ENCODE peak calls at places on chromosomes 11 and 22, in eight cellular contexts. G is fibroblast of lung, L is neural crest cell, Q is tibial nerve, M is RWPE1, B is endothelial cell, Y is upper lobe of right lung, I is A549. X is an unnamed sample.

GRCh38 chr22:41984006-41984405 is 14.6 kb upstream of the WBP2NL start:
- DNase-seq in B (no peak), M (no peak), Q (no peak), L (no peak), Y (no peak), G (no peak), I (no peak), X (no peak)

GRCh38 chr11:104442320-104442719 is 278.4 kb upstream of the PDGFD start:
- DNase-seq in I (no peak), Y (no peak), B (no peak), Q (no peak), G (no peak), L (no peak), M (no peak), X (no peak)

GRCh38 chr11:114377612-114378267 is 22.6 kb downstream of the C11orf71 start:
- DNase-seq in G (no peak), Y (no peak), M (no peak), L (no peak), Q (no peak), B (no peak), I (no peak), X (no peak)

GRCh38 chr11:118592616-118593367 is 14.6 kb upstream of the PHLDB1 start:
- DNase-seq in Q (no peak), M (no peak), L (no peak), B (no peak), G (no peak), I (no peak), Y (no peak), X (no peak)

GRCh38 chr11:103811870-103812509 is 224.4 kb upstream of the DDI1 start:
- DNase-seq in G (no peak), B (no peak), L (no peak), Q (no peak), I (no peak), M (no peak), Y (no peak), X (no peak)

GRCh38 chr11:57251491-57252104 is 14.5 kb upstream of the APLNR start:
- DNase-seq in Y (no peak), Q (no peak), I (no peak), G (peak), M (no peak), B (no peak), L (no peak), X (peak)

GRCh38 chr22:38317237-38317994 is at the start of gene CSNK1E:
- DNase-seq in M (peak), G (peak), B (peak), L (peak), Y (peak), I (peak), Q (peak), X (peak)

GRCh38 chr22:34105461-34106062 is 185.3 kb upstream of the LARGE1 start:
- DNase-seq in Q (peak), I (peak), L (peak), M (no peak), B (peak), G (no peak), Y (peak), X (peak)

GRCh38 chr11:68927280-68928107 is 23.8 kb downstream of the IGHMBP2 start:
- DNase-seq in Q (no peak), I (no peak), G (peak), B (no peak), M (no peak), L (no peak), Y (peak), X (no peak)

GRCh38 chr22:44755000-44755399 is 2.6 kb downstream of the ARHGAP8 start:
- DNase-seq in M (no peak), I (no peak), Y (no peak), G (no peak), L (no peak), Q (no peak), B (no peak), X (no peak)

GRCh38 chr11:100776212-100776896 is 89.3 kb downstream of the ARHGAP42 start:
- DNase-seq in Y (no peak), I (peak), G (peak), L (no peak), B (no peak), M (peak), Q (no peak), X (no peak)

GRCh38 chr11:77309401-77310085 is 8.1 kb upstream of the GDPD4 start:
- DNase-seq in I (no peak), Y (no peak), B (no peak), Q (no peak), G (no peak), M (no peak), L (no peak), X (no peak)

GRCh38 chr22:44338906-44339305 is 26.2 kb upstream of the SHISAL1 start:
- DNase-seq in L (no peak), I (no peak), Y (no peak), Q (no peak), B (no peak), G (no peak), M (no peak), X (no peak)

GRCh38 chr22:31141551-31141950 is 1.2 kb upstream of the PLA2G3 start:
- DNase-seq in M (no peak), G (no peak), Q (no peak), L (no peak), I (no peak), Y (peak), B (no peak), X (no peak)

GRCh38 chr22:31179345-31179744 is 19.4 kb downstream of the RNF185 start:
- DNase-seq in B (no peak), I (no peak), M (peak), Y (no peak), L (no peak), G (no peak), Q (no peak), X (no peak)

GRCh38 chr11:85825590-85825989 is 14.6 kb upstream of the SYTL2 start:
- DNase-seq in Y (no peak), G (no peak), B (no peak), M (no peak), I (no peak), Q (no peak), L (no peak), X (no peak)

GRCh38 chr22:42683599-42684283 is 34.5 kb upstream of the CYB5R3 start:
- DNase-seq in G (peak), M (no peak), I (no peak), Y (no peak), Q (no peak), L (no peak), B (no peak), X (no peak)

GRCh38 chr11:121366970-121367369 is 74.4 kb downstream of the SC5D start:
- DNase-seq in I (no peak), Y (no peak), B (no peak), Q (no peak), G (no peak), L (no peak), M (no peak), X (no peak)

GRCh38 chr11:35031869-35032268 is 107.1 kb upstream of the CD44 start:
- DNase-seq in Y (no peak), I (no peak), B (no peak), G (no peak), M (peak), Q (no peak), L (no peak), X (no peak)

GRCh38 chr11:103111400-103111799 is 2.2 kb downstream of the DYNC2H1 start:
- DNase-seq in B (no peak), I (no peak), M (no peak), Y (no peak), G (no peak), Q (no peak), L (no peak), X (no peak)

GRCh38 chr11:29282088-29282487 is 734.7 kb downstream of the KCNA4 start:
- DNase-seq in Y (no peak), G (peak), M (peak), I (peak), Q (no peak), L (no peak), B (no peak), X (no peak)

GRCh38 chr11:36210529-36210928 is 78.7 kb downstream of the COMMD9 start:
- DNase-seq in L (no peak), M (no peak), B (no peak), Y (no peak), I (no peak), Q (no peak), G (no peak), X (no peak)

GRCh38 chr11:112206071-112206470 is 20.2 kb upstream of the PTS start:
- DNase-seq in B (no peak), I (no peak), Q (no peak), L (no peak), Y (no peak), M (no peak), G (no peak), X (no peak)

GRCh38 chr22:32717337-32718240 is 83.9 kb upstream of the TIMP3 start:
- DNase-seq in B (no peak), G (peak), I (no peak), Q (no peak), L (no peak), Y (no peak), M (peak), X (no peak)

GRCh38 chr11:123187670-123188507 is 7.2 kb downstream of the CLMP start:
- DNase-seq in B (no peak), M (no peak), G (no peak), Y (no peak), Q (no peak), L (no peak), I (no peak), X (no peak)

GRCh38 chr11:123190504-123190903 is 4.5 kb downstream of the CLMP start:
- DNase-seq in M (no peak), G (no peak), I (no peak), B (no peak), L (no peak), Q (no peak), Y (no peak), X (no peak)

GRCh38 chr11:123187221-123187620 is 7.8 kb downstream of the CLMP start:
- DNase-seq in I (no peak), B (no peak), G (no peak), M (no peak), Q (no peak), Y (no peak), L (no peak), X (no peak)

GRCh38 chr11:123186291-123186690 is 8.8 kb downstream of the CLMP start:
- DNase-seq in G (no peak), Y (no peak), M (peak), I (no peak), B (no peak), L (no peak), Q (no peak), X (no peak)

GRCh38 chr11:123188508-123189165 is 6.4 kb downstream of the CLMP start:
- DNase-seq in I (no peak), Q (no peak), L (no peak), G (peak), B (no peak), Y (no peak), M (no peak), X (no peak)
- TF ChIP-seq CTCF in I (no peak), Q (no peak), L (no peak), G (peak), B (no peak), Y (no peak), M (no peak), X (no peak)

GRCh38 chr11:48210052-48210451 is 6.6 kb upstream of the OR4B1 start:
- DNase-seq in M (no peak), B (no peak), Q (no peak), I (peak), Y (no peak), L (no peak), G (no peak), X (no peak)
- TF ChIP-seq CTCF in M (no peak), B (no peak), Q (no peak), I (no peak), Y (peak), L (peak), G (no peak), X (no peak)

DNA sequence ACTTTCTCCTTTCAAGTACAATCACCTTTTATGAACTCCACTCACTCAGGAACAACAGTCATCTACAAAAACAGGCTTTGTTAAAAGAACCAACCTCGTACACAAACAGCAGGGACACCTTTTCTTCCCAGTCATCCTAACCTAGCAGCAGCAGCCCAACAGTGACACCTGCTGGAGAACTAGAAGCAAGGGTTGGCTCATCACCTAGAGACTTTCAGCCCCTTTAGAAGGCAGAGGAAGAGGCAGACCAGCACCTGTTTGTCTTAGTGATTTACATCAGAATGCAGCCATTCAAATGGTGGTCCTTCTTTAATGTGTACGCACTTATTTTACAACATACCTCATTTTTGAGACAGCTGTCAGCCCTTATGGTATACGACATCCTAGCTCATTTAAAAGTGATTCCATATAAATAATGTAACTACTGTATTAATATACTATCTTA is 56.0 kb downstream of the AMBRA1 start:
- DNase-seq in Y (no peak), M (peak), B (peak), G (peak), I (peak), L (peak), Q (no peak), X (no peak)
- TF ChIP-seq CTCF in Y (peak), M (peak), B (peak), G (peak), I (peak), L (peak), Q (peak), X (no peak)

GRCh38 chr11:66001941-66002647 is at the start of the genes BANF1 and EIF1AD:
- DNase-seq in M (peak), I (peak), Y (peak), G (peak), L (peak), Q (peak), B (peak), X (peak)

GRCh38 chr11:66004186-66004585 is 1.9 kb downstream of the BANF1 start:
- DNase-seq in Q (no peak), I (no peak), L (no peak), B (no peak), M (no peak), G (no peak), Y (no peak), X (no peak)

GRCh38 chr11:66003291-66003690 is 988 bp downstream of the BANF1 start:
- DNase-seq in L (no peak), Y (no peak), I (no peak), B (no peak), G (no peak), Q (no peak), M (no peak), X (no peak)

GRCh38 chr11:66006134-66006890 is 4.0 kb downstream of the BANF1 start:
- DNase-seq in I (no peak), G (no peak), Y (no peak), Q (no peak), M (no peak), B (no peak), L (no peak), X (no peak)

DNA sequence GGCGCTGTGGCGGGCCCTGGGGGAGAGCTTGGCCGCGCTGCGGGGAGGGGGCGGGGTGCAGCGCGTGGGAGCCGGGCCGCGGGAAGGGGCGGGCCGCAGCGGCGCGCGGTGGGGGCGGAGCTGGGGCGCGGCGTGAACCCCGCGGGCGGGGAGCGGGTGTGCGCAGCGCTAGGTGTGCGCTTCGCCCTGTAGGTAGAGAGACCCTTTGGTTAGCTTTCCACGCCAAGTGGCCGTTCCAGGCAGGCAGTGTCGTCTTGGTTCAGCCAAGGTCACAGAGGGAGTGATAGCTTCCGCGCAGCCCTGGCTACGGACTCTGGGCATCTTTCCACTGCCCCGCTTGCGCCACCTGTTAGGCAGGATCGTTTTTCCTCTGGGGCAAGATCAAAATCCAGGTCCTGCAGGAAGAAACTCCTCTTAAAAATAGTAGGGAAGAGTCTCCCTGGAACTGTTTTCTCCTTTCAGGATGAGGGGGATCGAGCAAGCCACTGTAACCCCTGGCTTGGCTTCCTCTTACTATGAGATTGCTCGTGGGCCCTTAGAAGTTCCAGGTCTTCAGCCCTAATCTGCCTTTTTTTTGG is 434 bp downstream of the BANF1 start:
- DNase-seq in G (peak), I (peak), Q (no peak), M (peak), B (peak), Y (no peak), L (no peak), X (no peak)
- TF ChIP-seq CTCF in G (peak), I (peak), Q (no peak), M (no peak), B (no peak), Y (peak), L (no peak), X (no peak)

X was measured in omental fat pad.